ENCODE peak calls at places on chromosomes 6 and 20, in five cellular contexts. Z, F, P, U and C are unnamed samples. For H3K4me1, the result is how much of the 10 kb centered on the place peaks cover.

GRCh38 chr6:44788387-44788981 is 401.0 kb downstream of the CDC5L start:
- DNase-seq in Z (no peak), F (no peak), P (no peak), U (no peak), C (peak)

GRCh38 chr6:36427781-36428345 is 14.8 kb downstream of the PXT1 start:
- DNase-seq in Z (no peak), F (no peak), P (no peak), U (no peak), C (peak)

GRCh38 chr6:156658186-156658585 is 119.0 kb upstream of the ARID1B start:
- DNase-seq in Z (peak), F (peak), P (no peak), U (no peak), C (peak)

GRCh38 chr6:85677243-85677956 is 34.7 kb upstream of the SYNCRIP start:
- DNase-seq in Z (no peak), F (peak), P (no peak), U (no peak), C (peak)

GRCh38 chr20:50676888-50677287 is 14.5 kb downstream of the RIPOR3 start:
- DNase-seq in Z (no peak), F (no peak), P (no peak), U (no peak), C (no peak)

GRCh38 chr6:139409026-139409425 is 34.6 kb upstream of the CITED2 start:
- DNase-seq in Z (no peak), F (no peak), P (no peak), U (no peak), C (peak)

GRCh38 chr6:89487864-89488263 is 54.9 kb downstream of the ANKRD6 start:
- DNase-seq in Z (no peak), F (peak), P (no peak), U (no peak), C (no peak)

GRCh38 chr6:108781419-108782110 is 66.7 kb upstream of the ARMC2 start:
- DNase-seq in Z (no peak), F (no peak), P (no peak), U (no peak), C (peak)

GRCh38 chr6:159467473-159468041 is 225.5 kb downstream of the SOD2 start:
- DNase-seq in Z (no peak), F (no peak), P (no peak), U (no peak), C (peak)

GRCh38 chr6:40352006-40352405 is 235.2 kb downstream of the LRFN2 start:
- DNase-seq in Z (no peak), F (no peak), P (no peak), U (no peak), C (no peak)

GRCh38 chr6:14729186-14729871 is 516.5 kb upstream of the JARID2 start:
- DNase-seq in Z (no peak), F (no peak), P (no peak), U (no peak), C (no peak)

GRCh38 chr6:156016186-156016976 is 560.7 kb upstream of the NOX3 start:
- DNase-seq in Z (no peak), F (no peak), P (no peak), U (no peak), C (no peak)

GRCh38 chr6:102075539-102075938 is 682.0 kb downstream of the GRIK2 start:
- DNase-seq in Z (no peak), F (peak), P (no peak), U (no peak), C (peak)

GRCh38 chr20:32316667-32317066 is 39.2 kb downstream of the KIF3B start:
- DNase-seq in Z (no peak), F (no peak), P (no peak), U (no peak), C (no peak)

GRCh38 chr6:38153076-38153475 is 333.5 kb downstream of the ZFAND3 start:
- DNase-seq in Z (no peak), F (no peak), P (peak), U (no peak), C (no peak)

GRCh38 chr20:62896526-62896925 is 29.8 kb downstream of the DIDO1 start:
- DNase-seq in Z (no peak), F (no peak), P (no peak), U (no peak), C (no peak)

GRCh38 chr6:165663736-165664552 is 903 bp upstream of the PDE10A start:
- DNase-seq in Z (no peak), F (no peak), P (no peak), U (no peak), C (peak)

GRCh38 chr6:34383651-34384304 is 8.7 kb downstream of the NUDT3 start:
- DNase-seq in Z (no peak), F (no peak), P (no peak), U (no peak), C (peak)

GRCh38 chr20:23132293-23132929 is 46.3 kb upstream of the CD93 start:
- DNase-seq in Z (no peak), F (peak), P (no peak), U (no peak), C (no peak)
- H3K4me1 ChIP-seq in Z (under half), F (under half), P (under half), U (under half), C (under half)

DNA sequence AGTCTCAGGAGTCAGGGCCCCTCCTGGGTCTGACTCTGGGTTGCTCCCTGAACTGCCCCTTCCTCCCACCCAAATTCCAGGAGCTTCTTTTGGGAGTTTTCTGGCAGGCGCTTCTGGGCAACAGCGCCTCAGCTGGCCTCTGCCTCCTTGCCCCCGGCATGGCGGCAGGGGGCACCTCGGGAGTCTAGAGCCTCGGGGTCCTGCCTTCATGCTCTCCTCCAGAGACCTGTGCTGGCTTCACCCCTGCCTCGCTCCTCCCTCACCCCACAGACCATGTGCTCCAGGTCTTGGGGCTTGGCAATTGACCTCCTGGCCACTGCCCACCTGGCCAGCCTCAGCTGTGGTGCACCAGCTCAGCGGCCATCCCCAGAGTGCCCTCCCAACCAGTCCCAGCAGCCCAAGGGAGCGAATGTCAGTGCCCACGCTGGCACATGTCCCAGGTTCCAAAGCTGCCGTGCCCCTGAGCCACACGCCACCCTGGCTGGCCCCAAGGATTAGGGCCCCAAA is 43.4 kb downstream of the SRC start:
- DNase-seq in Z (no peak), F (peak), P (peak), U (peak), C (no peak)
- H3K4me1 ChIP-seq in Z (under half), F (under half), P (under half), U (under half), C (under half)

GRCh38 chr6:11271228-11271627 is 38.8 kb upstream of the NEDD9 start:
- DNase-seq in Z (no peak), F (no peak), P (no peak), U (peak), C (no peak)

GRCh38 chr6:11271637-11272036 is 39.2 kb upstream of the NEDD9 start:
- DNase-seq in Z (no peak), F (no peak), P (no peak), U (no peak), C (peak)

GRCh38 chr6:11272491-11273192 is 40.2 kb upstream of the NEDD9 start:
- DNase-seq in Z (no peak), F (no peak), P (no peak), U (no peak), C (no peak)

GRCh38 chr6:11275598-11275997 is 43.1 kb upstream of the NEDD9 start:
- DNase-seq in Z (no peak), F (peak), P (no peak), U (peak), C (no peak)

GRCh38 chr6:11273406-11274065 is 41.1 kb upstream of the NEDD9 start:
- DNase-seq in Z (no peak), F (no peak), P (no peak), U (no peak), C (no peak)
- H3K4me1 ChIP-seq in Z (under half), F (half or more), P (half or more), U (half or more), C (under half)

GRCh38 chr20:37524221-37524700 is 3.2 kb downstream of the NNAT start:
- DNase-seq in Z (no peak), F (peak), P (no peak), U (peak), C (no peak)
- H3K4me1 ChIP-seq in Z (half or more), F (under half), P (half or more), U (half or more), C (under half)